ENCODE peak calls at places on chromosomes 1 and 21, in six cellular contexts. G is body of pancreas; H is activated T-helper 2 cell treated with anti-CD3 and anti-CD28 coated beads, Interferon-gamma antibody, Interleukin-2, Interleukin-4, amounts not matched to agents 10 μg/mL and 5 μg/mL and 100 μg/mL, durations not matched to agents 14 hours and 24 hours and 36 hours; D is choroid plexus epithelial cell; A is HT1080; Q is activated CD4-positive, alpha-beta T cell treated with anti-CD3 and anti-CD28 coated beads for 4 hours. X is an unnamed sample.

GRCh38 chr1:83998599-83999315 is at the start of gene TTLL7:
- DNase-seq in D (no peak), H (peak; percentile 63), Q (peak; percentile 19), G (peak; percentile 87), A (peak; percentile 1), X (peak; percentile 80)

GRCh38 chr1:63073530-63074306 is 248.6 kb upstream of the FOXD3 start:
- DNase-seq in Q (no peak), G (peak; percentile 31), D (peak; percentile 13), A (no peak), H (no peak), X (peak; percentile 1)

GRCh38 chr1:181898773-181899172 is 162.7 kb downstream of the ZNF648 start:
- DNase-seq in D (no peak), Q (no peak), G (no peak), A (no peak), H (no peak), X (no peak)

GRCh38 chr1:9438431-9439073 is 100.7 kb upstream of the SLC25A33 start:
- DNase-seq in G (peak; percentile 83), Q (no peak), D (peak; percentile 92), A (peak; percentile 91), H (no peak), X (peak; percentile 46)

GRCh38 chr1:227764019-227764391 is 28.8 kb downstream of the SNAP47 start:
- DNase-seq in D (no peak), H (no peak), G (no peak), A (peak; percentile 23), Q (no peak), X (no peak)

GRCh38 chr1:101587749-101588148 is 350.9 kb downstream of the S1PR1 start:
- DNase-seq in D (peak; percentile 37), H (no peak), A (peak; percentile 48), G (peak; percentile 52), Q (no peak), X (no peak)

GRCh38 chr1:147545133-147545532 is 3.8 kb downstream of the BCL9 start:
- DNase-seq in G (peak; percentile 10), A (peak; percentile 68), D (peak; percentile 41), H (peak; percentile 68), Q (peak; percentile 84), X (peak; percentile 4)

GRCh38 chr1:173426057-173426456 is 51.1 kb upstream of the PRDX6 start:
- DNase-seq in G (no peak), Q (no peak), H (no peak), D (no peak), A (peak; percentile 32), X (no peak)

GRCh38 chr1:203306970-203307541 is 1.7 kb downstream of the BTG2 start:
- DNase-seq in G (peak; percentile 64), D (no peak), Q (peak; percentile 50), H (peak; percentile 52), A (no peak), X (no peak)

GRCh38 chr1:215637041-215637573 is 70.0 kb downstream of the KCTD3 start:
- DNase-seq in G (peak; percentile 63), H (no peak), D (peak; percentile 89), A (peak; percentile 13), Q (no peak), X (peak; percentile 24)

GRCh38 chr1:39469150-39469549 is 22.3 kb upstream of the BMP8A start:
- DNase-seq in A (no peak), H (no peak), D (no peak), Q (no peak), G (no peak), X (no peak)

GRCh38 chr1:118927826-118928225 is 60.3 kb downstream of the TBX15 start:
- DNase-seq in A (no peak), Q (no peak), H (no peak), G (no peak), D (no peak), X (no peak)

GRCh38 chr1:1538334-1538733 is 2.1 kb downstream of the TMEM240 start:
- DNase-seq in G (no peak), H (no peak), Q (no peak), A (no peak), D (no peak), X (no peak)

GRCh38 chr1:151145158-151146071 is 1.0 kb downstream of the SEMA6C start:
- DNase-seq in G (no peak), H (no peak), D (peak; percentile 29), Q (no peak), A (no peak), X (no peak)

GRCh38 chr21:39083377-39084008 is 99.8 kb downstream of the PSMG1 start:
- DNase-seq in D (peak; percentile 30), G (no peak), Q (no peak), H (no peak), A (no peak), X (no peak)

GRCh38 chr1:198467907-198468306 is 72.6 kb downstream of the ATP6V1G3 start:
- DNase-seq in D (no peak), A (no peak), Q (no peak), G (no peak), H (no peak), X (no peak)

GRCh38 chr1:19432943-19433609 is 52.3 kb downstream of the CAPZB start:
- DNase-seq in A (no peak), G (no peak), D (no peak), H (no peak), Q (no peak), X (no peak)

GRCh38 chr21:28867401-28867800 is 125.3 kb downstream of the LTN1 start:
- DNase-seq in G (no peak), Q (no peak), H (no peak), A (no peak), D (peak; percentile 10), X (no peak)

GRCh38 chr1:118185083-118185899 is at the start of gene SPAG17:
- DNase-seq in H (peak; percentile 8), D (peak; percentile 65), Q (no peak), A (no peak), G (peak; percentile 89), X (no peak)

GRCh38 chr1:9281907-9282306 is 10.8 kb upstream of the SPSB1 start:
- DNase-seq in Q (no peak), G (no peak), H (no peak), A (no peak), D (no peak), X (no peak)

GRCh38 chr1:84653130-84653680 is 37.1 kb downstream of the SSX2IP start:
- DNase-seq in A (peak; percentile 33), Q (no peak), G (no peak), D (peak; percentile 22), H (no peak), X (no peak)

GRCh38 chr1:24745711-24746582 is 700 bp downstream of the CLIC4 start:
- DNase-seq in H (peak; percentile 22), G (peak; percentile 70), Q (peak; percentile 12), D (peak; percentile 81), A (peak; percentile 51), X (no peak)

GRCh38 chr1:28591708-28592313 is at the start of gene RAB42:
- DNase-seq in G (peak; percentile 52), H (no peak), A (no peak), Q (no peak), D (no peak), X (no peak)

GRCh38 chr1:50417487-50417886 is 5.8 kb downstream of the DMRTA2 start:
- DNase-seq in G (no peak), H (no peak), D (no peak), Q (no peak), A (no peak), X (no peak)

GRCh38 chr1:243890576-243890975 is 40.5 kb upstream of the AKT3 start:
- DNase-seq in A (peak; percentile 32), D (peak; percentile 51), Q (no peak), G (no peak), H (no peak), X (no peak)

GRCh38 chr1:81113688-81114087 is 687.0 kb upstream of the ADGRL2 start:
- DNase-seq in Q (no peak), A (peak; percentile 6), G (no peak), D (peak; percentile 37), H (no peak), X (no peak)

GRCh38 chr1:206769331-206769731 is 1.2 kb upstream of the IL19 start:
- DNase-seq in G (peak; percentile 29), A (no peak), D (no peak), H (peak; percentile 75), Q (no peak), X (no peak)

GRCh38 chr1:12467570-12468286 is 150.3 kb downstream of the DHRS3 start:
- DNase-seq in A (no peak), Q (no peak), D (no peak), G (no peak), H (no peak), X (no peak)

GRCh38 chr1:36560621-36561364 is 78.1 kb upstream of the CSF3R start:
- DNase-seq in A (no peak), Q (no peak), D (no peak), G (no peak), H (no peak), X (no peak)

GRCh38 chr1:12143631-12144155 is 23.1 kb upstream of the TNFRSF1B start:
- DNase-seq in D (peak; percentile 97), Q (peak; percentile 40), H (no peak), G (peak; percentile 52), A (peak; percentile 96), X (no peak)

GRCh38 chr1:204670152-204670927 is 15.2 kb downstream of the LRRN2 start:
- DNase-seq in Q (no peak), G (no peak), H (no peak), D (peak; percentile 65), A (peak; percentile 64), X (no peak)

GRCh38 chr1:14740016-14740415 is 141.5 kb downstream of the KAZN start:
- DNase-seq in G (no peak), A (no peak), D (peak; percentile 42), Q (no peak), H (no peak), X (no peak)

X was measured in anterior cingulate cortex.